ENCODE peak calls at places on chromosome 11, in ten cellular contexts. P, F, A, V, U, K, C, D, R and I are unnamed samples.

GRCh38 chr11:119629834-119630624 is 99.0 kb downstream of the NECTIN1 start:
- DNase-seq in P (no peak), F (no peak), A (no peak), V (no peak), U (no peak), K (no peak), C (no peak), D (no peak), R (no peak), I (no peak)

GRCh38 chr11:123454796-123455195 is 24.7 kb downstream of the GRAMD1B start:
- DNase-seq in P (no peak), F (no peak), A (no peak), V (no peak), U (no peak), K (no peak), C (no peak), D (no peak), R (no peak), I (no peak)

GRCh38 chr11:63023851-63024648 is 8.4 kb upstream of the SLC22A8 start:
- DNase-seq in P (peak), F (peak), A (peak), V (peak), U (peak), K (peak), C (peak), D (peak), R (peak), I (peak)

GRCh38 chr11:68212421-68213134 is 518 bp downstream of the KMT5B start:
- DNase-seq in P (peak), F (peak), A (peak), V (peak), U (peak), K (peak), C (peak), D (peak), R (peak), I (peak)

GRCh38 chr11:27698872-27699241 is 1.4 kb downstream of the BDNF start:
- DNase-seq in P (peak), F (peak), A (peak), V (peak), U (peak), K (peak), C (peak), D (peak), R (peak), I (peak)

GRCh38 chr11:18495268-18495667 is 31.5 kb downstream of the TSG101 start:
- DNase-seq in P (no peak), F (no peak), A (no peak), V (no peak), U (no peak), K (no peak), C (no peak), D (no peak), R (no peak), I (no peak)

GRCh38 chr11:27701262-27702105 is 1.2 kb upstream of the BDNF start:
- DNase-seq in P (peak), F (peak), A (no peak), V (no peak), U (no peak), K (no peak), C (peak), D (no peak), R (no peak), I (peak)

GRCh38 chr11:71265559-71266092 is 13.2 kb upstream of the SHANK2 start:
- DNase-seq in P (no peak), F (no peak), A (no peak), V (no peak), U (no peak), K (no peak), C (no peak), D (no peak), R (no peak), I (no peak)

GRCh38 chr11:35347921-35348331 is 71.4 kb downstream of the SLC1A2 start:
- DNase-seq in P (no peak), F (peak), A (no peak), V (peak), U (no peak), K (no peak), C (peak), D (no peak), R (no peak), I (no peak)

GRCh38 chr11:75437966-75438659 is 5.1 kb upstream of the KLHL35 start:
- DNase-seq in P (no peak), F (no peak), A (no peak), V (no peak), U (no peak), K (no peak), C (no peak), D (no peak), R (no peak), I (no peak)

GRCh38 chr11:76648929-76649328 is 21.6 kb downstream of the LRRC32 start:
- DNase-seq in P (no peak), F (peak), A (no peak), V (no peak), U (no peak), K (no peak), C (no peak), D (no peak), R (no peak), I (no peak)

GRCh38 chr11:95793111-95793510 is 2.8 kb downstream of the CEP57 start:
- DNase-seq in P (no peak), F (peak), A (no peak), V (no peak), U (no peak), K (no peak), C (no peak), D (no peak), R (no peak), I (no peak)

GRCh38 chr11:40683010-40683409 is 776.4 kb downstream of the LRRC4C start:
- DNase-seq in P (no peak), F (no peak), A (no peak), V (no peak), U (no peak), K (no peak), C (no peak), D (no peak), R (no peak), I (no peak)

GRCh38 chr11:93504110-93505095 is 38.8 kb downstream of the SMCO4 start:
- DNase-seq in P (peak), F (no peak), A (no peak), V (no peak), U (no peak), K (no peak), C (no peak), D (no peak), R (no peak), I (no peak)

GRCh38 chr11:31720666-31721199 is 90.4 kb downstream of the PAX6 start:
- DNase-seq in P (no peak), F (no peak), A (no peak), V (no peak), U (no peak), K (no peak), C (no peak), D (no peak), R (no peak), I (no peak)

GRCh38 chr11:637593-638507 is 781 bp downstream of the DRD4 start:
- DNase-seq in P (no peak), F (no peak), A (no peak), V (no peak), U (no peak), K (no peak), C (no peak), D (no peak), R (no peak), I (no peak)

GRCh38 chr11:62796281-62796680 is 4.5 kb upstream of the TMEM223 start:
- DNase-seq in P (no peak), F (no peak), A (no peak), V (no peak), U (no peak), K (no peak), C (no peak), D (no peak), R (no peak), I (no peak)

GRCh38 chr11:92627615-92628201 is 341.7 kb upstream of the MTNR1B start:
- DNase-seq in P (no peak), F (no peak), A (no peak), V (no peak), U (no peak), K (no peak), C (no peak), D (no peak), R (no peak), I (no peak)

GRCh38 chr11:61756452-61757212 is 4.2 kb downstream of the MYRF start:
- DNase-seq in P (no peak), F (peak), A (peak), V (no peak), U (peak), K (no peak), C (no peak), D (peak), R (no peak), I (no peak)

GRCh38 chr11:69192282-69192681 is 36.5 kb downstream of the SMIM38 start:
- DNase-seq in P (no peak), F (no peak), A (no peak), V (no peak), U (no peak), K (no peak), C (no peak), D (peak), R (no peak), I (no peak)

GRCh38 chr11:123122341-123122740 is 60.4 kb upstream of the HSPA8 start:
- DNase-seq in P (no peak), F (peak), A (no peak), V (no peak), U (no peak), K (no peak), C (no peak), D (no peak), R (no peak), I (no peak)

GRCh38 chr11:72828081-72828567 is 13.9 kb downstream of the ATG16L2 start:
- DNase-seq in P (no peak), F (peak), A (no peak), V (peak), U (no peak), K (no peak), C (no peak), D (no peak), R (no peak), I (no peak)

GRCh38 chr11:111707039-111707690 is 59.0 kb downstream of the PPP2R1B start:
- DNase-seq in P (no peak), F (peak), A (no peak), V (peak), U (no peak), K (no peak), C (no peak), D (peak), R (no peak), I (no peak)

GRCh38 chr11:15286465-15286864 is 171.7 kb downstream of the INSC start:
- DNase-seq in P (no peak), F (no peak), A (no peak), V (no peak), U (no peak), K (no peak), C (no peak), D (no peak), R (no peak), I (no peak)

GRCh38 chr11:69940246-69940610 is 121.0 kb upstream of the FGF3 start:
- DNase-seq in P (no peak), F (no peak), A (no peak), V (peak), U (no peak), K (no peak), C (no peak), D (no peak), R (no peak), I (no peak)